ENCODE peak calls at places on chromosome 17, in nine cellular contexts. Q, I, O, S, E, L, U, R and Z are unnamed samples.

GRCh38 chr17:34616148-34616547 is 36.8 kb downstream of the TMEM132E start:
- DNase-seq in Q (no peak), I (no peak), O (no peak), S (no peak), E (no peak), L (no peak), U (no peak), R (no peak), Z (no peak)

GRCh38 chr17:50689251-50689650 is 18.5 kb downstream of the ANKRD40 start:
- DNase-seq in Q (no peak), I (peak; percentile 76), O (peak; percentile 58), S (no peak), E (no peak), L (no peak), U (peak; percentile 66), R (no peak), Z (no peak)

GRCh38 chr17:55263565-55264272 is 1.0 kb upstream of the HLF start:
- DNase-seq in Q (no peak), I (no peak), O (peak; percentile 36), S (no peak), E (no peak), L (no peak), U (no peak), R (no peak), Z (no peak)

GRCh38 chr17:50241431-50241830 is 32.8 kb upstream of the TMEM92 start:
- DNase-seq in Q (no peak), I (no peak), O (no peak), S (no peak), E (no peak), L (no peak), U (no peak), R (no peak), Z (no peak)

GRCh38 chr17:74671031-74671771 is 41.5 kb downstream of the CD300LF start:
- DNase-seq in Q (peak; percentile 56), I (peak; percentile 80), O (peak; percentile 69), S (peak; percentile 62), E (no peak), L (peak; percentile 20), U (peak; percentile 58), R (no peak), Z (peak; percentile 38)

GRCh38 chr17:9208381-9208780 is 187.1 kb downstream of the NTN1 start:
- DNase-seq in Q (no peak), I (no peak), O (no peak), S (no peak), E (no peak), L (no peak), U (no peak), R (no peak), Z (no peak)

GRCh38 chr17:80472996-80473395 is 3.4 kb downstream of the NPTX1 start:
- DNase-seq in Q (no peak), I (no peak), O (no peak), S (no peak), E (no peak), L (no peak), U (no peak), R (no peak), Z (no peak)

GRCh38 chr17:282000-282911 is 70.4 kb downstream of the RPH3AL start:
- DNase-seq in Q (no peak), I (no peak), O (no peak), S (no peak), E (peak; percentile 40), L (no peak), U (no peak), R (no peak), Z (no peak)

GRCh38 chr17:80176757-80177156 is 6.9 kb downstream of the CARD14 start:
- DNase-seq in Q (no peak), I (no peak), O (no peak), S (no peak), E (no peak), L (no peak), U (no peak), R (no peak), Z (no peak)

GRCh38 chr17:29590979-29591736 is 1.7 kb upstream of the GIT1 start:
- DNase-seq in Q (no peak), I (peak; percentile 92), O (no peak), S (peak; percentile 42), E (peak; percentile 86), L (no peak), U (peak; percentile 45), R (no peak), Z (no peak)

GRCh38 chr17:55830699-55831098 is 79.8 kb downstream of the PCTP start:
- DNase-seq in Q (no peak), I (no peak), O (no peak), S (no peak), E (no peak), L (no peak), U (no peak), R (no peak), Z (no peak)

GRCh38 chr17:40958086-40958953 is 8.4 kb downstream of the KRT39 start:
- DNase-seq in Q (peak; percentile 77), I (no peak), O (no peak), S (peak; percentile 25), E (no peak), L (no peak), U (no peak), R (no peak), Z (no peak)

GRCh38 chr17:55622547-55622946 is 100.1 kb downstream of the TMEM100 start:
- DNase-seq in Q (no peak), I (no peak), O (no peak), S (no peak), E (no peak), L (no peak), U (no peak), R (no peak), Z (no peak)

GRCh38 chr17:64377769-64378282 is 12.8 kb downstream of the PECAM1 start:
- DNase-seq in Q (no peak), I (no peak), O (no peak), S (no peak), E (no peak), L (no peak), U (peak; percentile 60), R (no peak), Z (no peak)

GRCh38 chr17:64378890-64379354 is 11.7 kb downstream of the PECAM1 start:
- DNase-seq in Q (no peak), I (no peak), O (no peak), S (peak; percentile 55), E (no peak), L (no peak), U (no peak), R (no peak), Z (no peak)

GRCh38 chr17:64368277-64368676 is 22.4 kb downstream of the PECAM1 start:
- DNase-seq in Q (no peak), I (no peak), O (no peak), S (no peak), E (no peak), L (no peak), U (no peak), R (no peak), Z (no peak)

GRCh38 chr17:64369007-64369893 is 21.4 kb downstream of the PECAM1 start:
- DNase-seq in Q (no peak), I (no peak), O (no peak), S (no peak), E (peak; percentile 38), L (no peak), U (no peak), R (no peak), Z (no peak)

GRCh38 chr17:64373722-64374121 is 16.9 kb downstream of the PECAM1 start:
- DNase-seq in Q (no peak), I (no peak), O (no peak), S (no peak), E (no peak), L (no peak), U (no peak), R (no peak), Z (no peak)
- TF ChIP-seq POLR2A in Q (no peak), I (no peak), O (no peak), S (no peak), E (no peak), L (no peak), U (no peak), R (no peak), Z (no peak)

GRCh38 chr17:44556854-44557606 is at the start of gene FZD2:
- DNase-seq in Q (peak; percentile 81), I (peak; percentile 98), O (peak; percentile 88), S (peak; percentile 82), E (peak; percentile 95), L (peak; percentile 87), U (peak; percentile 99), R (peak; percentile 39), Z (peak; percentile 86)
- TF ChIP-seq POLR2A in Q (no peak), I (peak; percentile 68), O (no peak), S (no peak), E (no peak), L (no peak), U (peak; percentile 58), R (no peak), Z (peak; percentile 54)

GRCh38 chr17:7021993-7022778 is 664 bp upstream of the BCL6B start:
- DNase-seq in Q (peak; percentile 58), I (peak; percentile 78), O (peak; percentile 84), S (peak; percentile 86), E (peak; percentile 91), L (peak; percentile 57), U (peak; percentile 36), R (no peak), Z (peak; percentile 68)
- TF ChIP-seq POLR2A in Q (no peak), I (no peak), O (no peak), S (no peak), E (no peak), L (no peak), U (peak; percentile 39), R (no peak), Z (no peak)

GRCh38 chr17:17811381-17812210 is 25.2 kb downstream of the SREBF1 start:
- DNase-seq in Q (no peak), I (peak; percentile 75), O (peak; percentile 74), S (no peak), E (no peak), L (no peak), U (no peak), R (no peak), Z (no peak)

GRCh38 chr17:17812211-17813054 is 24.4 kb downstream of the SREBF1 start:
- DNase-seq in Q (peak; percentile 62), I (peak; percentile 89), O (peak; percentile 91), S (peak; percentile 74), E (peak; percentile 89), L (peak; percentile 69), U (peak; percentile 41), R (no peak), Z (peak; percentile 69)

GRCh38 chr17:17814162-17815061 is 22.4 kb downstream of the SREBF1 start:
- DNase-seq in Q (no peak), I (no peak), O (no peak), S (no peak), E (no peak), L (no peak), U (no peak), R (no peak), Z (no peak)

GRCh38 chr17:17813725-17814095 is 23.1 kb downstream of the SREBF1 start:
- DNase-seq in Q (no peak), I (no peak), O (no peak), S (no peak), E (no peak), L (no peak), U (no peak), R (no peak), Z (no peak)

DNA sequence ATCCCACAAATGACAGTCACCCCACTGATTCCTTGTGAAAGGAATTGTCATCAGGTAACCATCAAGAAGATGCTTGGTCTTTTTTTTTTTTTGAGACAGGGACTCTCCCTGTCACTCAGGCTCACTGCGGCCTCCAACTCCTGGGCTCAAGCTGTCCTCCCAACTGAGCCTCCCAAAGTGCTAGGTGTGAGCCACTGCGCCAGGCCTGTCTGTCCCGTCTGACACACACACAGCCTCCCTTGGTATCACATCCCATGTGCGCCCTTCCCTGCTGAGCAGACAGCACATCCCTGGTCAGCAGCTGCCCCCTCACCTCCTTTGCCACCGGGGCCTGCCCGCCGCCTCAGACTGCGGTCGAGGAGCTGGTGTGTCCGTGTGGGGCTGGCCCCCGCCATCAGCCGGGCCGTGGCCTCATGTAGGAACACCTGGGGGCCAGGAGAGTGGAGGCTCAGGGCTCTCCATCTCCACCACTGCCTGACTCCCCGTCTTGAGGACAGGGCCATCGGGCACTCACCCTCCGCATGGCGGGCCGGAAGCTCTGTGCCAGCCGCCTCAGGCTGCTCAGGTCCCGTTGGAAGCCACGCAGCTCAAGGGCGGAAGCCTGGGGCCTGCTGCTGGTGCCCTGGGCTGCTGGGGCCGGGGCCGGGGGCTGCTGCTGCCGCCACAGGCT is 23.6 kb downstream of the SREBF1 start:
- DNase-seq in Q (no peak), I (peak; percentile 66), O (no peak), S (no peak), E (no peak), L (no peak), U (no peak), R (no peak), Z (no peak)
- TF ChIP-seq POLR2A in Q (no peak), I (no peak), O (no peak), S (no peak), E (no peak), L (no peak), U (no peak), R (no peak), Z (no peak)